ENCODE peak calls at places on chromosomes 4 and X, in ten cellular contexts. One of them, this sample, is unnamed.

GRCh38 chrX:110985470-110985869 is 110.5 kb upstream of the PAK3 start:
- DNase-seq in mucosa of descending colon: no peak
- DNase-seq in fibroblast of mammary gland: no peak
- DNase-seq in epithelial cell of esophagus: peak; percentile 57
- DNase-seq in PC-9: no peak
- DNase-seq in tibial nerve: no peak
- DNase-seq in A549: no peak
- DNase-seq in hepatocyte: no peak
- DNase-seq in HCT116: no peak
- DNase-seq in HFF-Myc: no peak
- DNase-seq in this sample: no peak

GRCh38 chr4:96736352-96736889 is 896.5 kb downstream of the PDHA2 start:
- DNase-seq in epithelial cell of esophagus: peak; percentile 84
- DNase-seq in mucosa of descending colon: no peak
- DNase-seq in fibroblast of mammary gland: no peak
- DNase-seq in hepatocyte: peak; percentile 32
- DNase-seq in A549: peak; percentile 31
- DNase-seq in PC-9: no peak
- DNase-seq in tibial nerve: no peak
- DNase-seq in HFF-Myc: no peak
- DNase-seq in HCT116: peak; percentile 64
- DNase-seq in this sample: peak; percentile 2

GRCh38 chr4:99462875-99463464 is 27.8 kb upstream of the ADH7 start:
- DNase-seq in A549: peak; percentile 60
- DNase-seq in tibial nerve: no peak
- DNase-seq in PC-9: peak; percentile 63
- DNase-seq in epithelial cell of esophagus: peak; percentile 86
- DNase-seq in hepatocyte: peak; percentile 77
- DNase-seq in fibroblast of mammary gland: peak; percentile 76
- DNase-seq in mucosa of descending colon: peak; percentile 71
- DNase-seq in HFF-Myc: peak; percentile 44
- DNase-seq in HCT116: peak; percentile 57
- DNase-seq in this sample: peak; percentile 64

GRCh38 chr4:143336828-143337599 is at the start of gene GAB1:
- DNase-seq in epithelial cell of esophagus: peak; percentile 81
- DNase-seq in A549: peak; percentile 82
- DNase-seq in mucosa of descending colon: peak; percentile 83
- DNase-seq in hepatocyte: peak; percentile 92
- DNase-seq in PC-9: peak; percentile 54
- DNase-seq in fibroblast of mammary gland: peak; percentile 74
- DNase-seq in HCT116: no peak
- DNase-seq in HFF-Myc: no peak
- DNase-seq in tibial nerve: peak; percentile 61
- DNase-seq in this sample: peak; percentile 67

GRCh38 chr4:190017357-190018200 is 9.5 kb downstream of the FRG2 start:
- DNase-seq in HCT116: no peak
- DNase-seq in PC-9: no peak
- DNase-seq in A549: no peak
- DNase-seq in HFF-Myc: no peak
- DNase-seq in mucosa of descending colon: no peak
- DNase-seq in epithelial cell of esophagus: no peak
- DNase-seq in fibroblast of mammary gland: no peak
- DNase-seq in hepatocyte: peak; percentile 7
- DNase-seq in tibial nerve: no peak
- DNase-seq in this sample: no peak

GRCh38 chr4:4689694-4690440 is 148.0 kb upstream of the STX18 start:
- DNase-seq in HCT116: no peak
- DNase-seq in HFF-Myc: no peak
- DNase-seq in mucosa of descending colon: no peak
- DNase-seq in hepatocyte: no peak
- DNase-seq in A549: no peak
- DNase-seq in fibroblast of mammary gland: no peak
- DNase-seq in tibial nerve: no peak
- DNase-seq in epithelial cell of esophagus: no peak
- DNase-seq in PC-9: no peak
- DNase-seq in this sample: no peak

GRCh38 chrX:78092296-78092695 is 11.8 kb upstream of the PGK1 start:
- DNase-seq in hepatocyte: no peak
- DNase-seq in tibial nerve: no peak
- DNase-seq in epithelial cell of esophagus: peak; percentile 82
- DNase-seq in mucosa of descending colon: no peak
- DNase-seq in PC-9: no peak
- DNase-seq in A549: peak; percentile 67
- DNase-seq in HCT116: peak; percentile 54
- DNase-seq in fibroblast of mammary gland: peak; percentile 61
- DNase-seq in HFF-Myc: peak; percentile 40
- DNase-seq in this sample: peak; percentile 59

GRCh38 chrX:119638725-119639471 is 32.7 kb upstream of the NKRF start:
- DNase-seq in PC-9: no peak
- DNase-seq in HCT116: no peak
- DNase-seq in mucosa of descending colon: no peak
- DNase-seq in tibial nerve: no peak
- DNase-seq in A549: peak; percentile 3
- DNase-seq in epithelial cell of esophagus: peak; percentile 35
- DNase-seq in HFF-Myc: no peak
- DNase-seq in fibroblast of mammary gland: no peak
- DNase-seq in hepatocyte: no peak
- DNase-seq in this sample: no peak

GRCh38 chr4:13611283-13611842 is 16.2 kb downstream of the BOD1L1 start:
- DNase-seq in tibial nerve: no peak
- DNase-seq in hepatocyte: no peak
- DNase-seq in A549: no peak
- DNase-seq in fibroblast of mammary gland: peak; percentile 73
- DNase-seq in HFF-Myc: peak; percentile 10
- DNase-seq in PC-9: no peak
- DNase-seq in mucosa of descending colon: no peak
- DNase-seq in HCT116: no peak
- DNase-seq in epithelial cell of esophagus: peak; percentile 75
- DNase-seq in this sample: no peak

GRCh38 chr4:48343531-48343930 is 2.2 kb downstream of the SLAIN2 start:
- DNase-seq in HCT116: no peak
- DNase-seq in A549: no peak
- DNase-seq in epithelial cell of esophagus: peak; percentile 69
- DNase-seq in mucosa of descending colon: no peak
- DNase-seq in fibroblast of mammary gland: peak; percentile 38
- DNase-seq in PC-9: no peak
- DNase-seq in HFF-Myc: no peak
- DNase-seq in hepatocyte: no peak
- DNase-seq in tibial nerve: no peak
- DNase-seq in this sample: no peak

GRCh38 chrX:18955676-18956075 is 28.2 kb downstream of the PHKA2 start:
- DNase-seq in epithelial cell of esophagus: no peak
- DNase-seq in fibroblast of mammary gland: no peak
- DNase-seq in HCT116: no peak
- DNase-seq in hepatocyte: no peak
- DNase-seq in PC-9: no peak
- DNase-seq in tibial nerve: no peak
- DNase-seq in mucosa of descending colon: no peak
- DNase-seq in HFF-Myc: no peak
- DNase-seq in A549: no peak
- DNase-seq in this sample: no peak

GRCh38 chr4:134201216-134202098 is at the start of gene PABPC4L:
- DNase-seq in mucosa of descending colon: peak; percentile 6
- DNase-seq in PC-9: no peak
- DNase-seq in tibial nerve: no peak
- DNase-seq in HCT116: no peak
- DNase-seq in hepatocyte: peak; percentile 57
- DNase-seq in A549: peak; percentile 19
- DNase-seq in epithelial cell of esophagus: peak; percentile 52
- DNase-seq in HFF-Myc: no peak
- DNase-seq in fibroblast of mammary gland: peak; percentile 31
- DNase-seq in this sample: no peak

GRCh38 chr4:137370206-137370633 is 162.1 kb downstream of the PCDH18 start:
- DNase-seq in HCT116: no peak
- DNase-seq in PC-9: peak; percentile 34
- DNase-seq in tibial nerve: no peak
- DNase-seq in HFF-Myc: no peak
- DNase-seq in mucosa of descending colon: no peak
- DNase-seq in epithelial cell of esophagus: peak; percentile 85
- DNase-seq in A549: no peak
- DNase-seq in hepatocyte: peak; percentile 23
- DNase-seq in fibroblast of mammary gland: peak; percentile 45
- DNase-seq in this sample: no peak

DNA sequence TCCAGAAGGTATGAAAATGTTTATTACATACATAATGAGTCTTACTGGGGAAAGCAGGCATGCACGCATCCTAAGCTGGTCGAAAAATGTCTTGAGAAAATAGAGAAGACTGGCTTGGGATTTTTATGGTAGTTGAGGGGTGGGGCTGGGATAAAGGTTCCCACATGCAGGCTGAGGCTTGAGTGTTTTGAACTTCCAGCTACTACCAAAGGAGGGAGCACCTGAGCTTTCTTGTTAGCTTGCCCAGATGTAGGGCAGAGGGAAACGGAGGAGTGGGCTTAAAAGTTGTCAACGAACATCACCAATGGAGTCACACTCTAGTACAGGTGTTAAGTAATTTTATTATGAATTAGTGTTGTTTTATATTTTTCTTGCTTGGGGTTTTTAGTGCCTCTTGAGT is 39.6 kb upstream of the SRPX start:
- DNase-seq in mucosa of descending colon: peak; percentile 49
- DNase-seq in fibroblast of mammary gland: peak; percentile 40
- DNase-seq in tibial nerve: no peak
- DNase-seq in HCT116: peak; percentile 23
- DNase-seq in A549: peak; percentile 49
- DNase-seq in PC-9: no peak
- DNase-seq in HFF-Myc: no peak
- DNase-seq in epithelial cell of esophagus: peak; percentile 41
- DNase-seq in hepatocyte: peak; percentile 46
- DNase-seq in this sample: peak; percentile 33
- TF ChIP-seq CTCF in mucosa of descending colon: no peak
- TF ChIP-seq CTCF in fibroblast of mammary gland: peak; percentile 49
- TF ChIP-seq CTCF in tibial nerve: no peak
- TF ChIP-seq CTCF in HCT116: peak; percentile 38
- TF ChIP-seq CTCF in A549: peak; percentile 47
- TF ChIP-seq CTCF in PC-9: no peak
- TF ChIP-seq CTCF in HFF-Myc: peak; percentile 36
- TF ChIP-seq CTCF in epithelial cell of esophagus: peak; percentile 61
- TF ChIP-seq CTCF in hepatocyte: peak; percentile 26
- TF ChIP-seq CTCF in this sample: peak; percentile 64

DNA sequence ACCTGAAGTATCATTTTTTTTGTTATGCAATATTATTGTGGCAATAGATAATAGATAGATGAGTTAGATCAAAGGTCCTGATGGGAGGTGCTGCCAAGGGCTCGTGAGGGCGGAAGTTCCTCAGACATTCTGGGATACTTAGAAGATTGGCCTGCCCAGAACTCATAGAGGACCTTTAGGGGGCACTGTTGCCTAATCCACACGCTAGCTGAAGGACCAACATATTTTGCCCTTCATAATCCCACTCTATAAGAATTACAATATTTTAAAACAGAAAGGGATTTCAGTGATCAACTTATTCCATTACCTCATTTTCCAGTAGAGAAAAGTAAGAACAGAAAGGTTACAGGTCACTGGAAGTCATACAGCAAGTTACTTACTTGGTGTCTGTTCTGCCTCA is 22.9 kb upstream of the COX7B2 start:
- DNase-seq in HFF-Myc: peak; percentile 2
- DNase-seq in fibroblast of mammary gland: peak; percentile 36
- DNase-seq in tibial nerve: no peak
- DNase-seq in mucosa of descending colon: peak; percentile 51
- DNase-seq in hepatocyte: peak; percentile 37
- DNase-seq in HCT116: no peak
- DNase-seq in PC-9: no peak
- DNase-seq in A549: peak; percentile 3
- DNase-seq in epithelial cell of esophagus: peak; percentile 39
- DNase-seq in this sample: peak; percentile 30
- TF ChIP-seq CTCF in HFF-Myc: peak; percentile 53
- TF ChIP-seq CTCF in fibroblast of mammary gland: peak; percentile 57
- TF ChIP-seq CTCF in tibial nerve: no peak
- TF ChIP-seq CTCF in mucosa of descending colon: peak; percentile 16
- TF ChIP-seq CTCF in hepatocyte: peak; percentile 46
- TF ChIP-seq CTCF in HCT116: no peak
- TF ChIP-seq CTCF in PC-9: peak; percentile 40
- TF ChIP-seq CTCF in A549: no peak
- TF ChIP-seq CTCF in epithelial cell of esophagus: peak; percentile 54
- TF ChIP-seq CTCF in this sample: no peak

GRCh38 chr4:173360587-173361221 is 10.1 kb upstream of the SAP30 start:
- DNase-seq in tibial nerve: no peak
- DNase-seq in HCT116: no peak
- DNase-seq in mucosa of descending colon: no peak
- DNase-seq in hepatocyte: peak; percentile 6
- DNase-seq in fibroblast of mammary gland: no peak
- DNase-seq in PC-9: no peak
- DNase-seq in epithelial cell of esophagus: peak; percentile 7
- DNase-seq in A549: no peak
- DNase-seq in HFF-Myc: no peak
- DNase-seq in this sample: no peak
- TF ChIP-seq CTCF in tibial nerve: no peak
- TF ChIP-seq CTCF in HCT116: no peak
- TF ChIP-seq CTCF in mucosa of descending colon: peak; percentile 12
- TF ChIP-seq CTCF in hepatocyte: peak; percentile 31
- TF ChIP-seq CTCF in fibroblast of mammary gland: peak; percentile 40
- TF ChIP-seq CTCF in PC-9: peak; percentile 45
- TF ChIP-seq CTCF in epithelial cell of esophagus: peak; percentile 41
- TF ChIP-seq CTCF in A549: peak; percentile 50
- TF ChIP-seq CTCF in HFF-Myc: peak; percentile 25
- TF ChIP-seq CTCF in this sample: no peak

GRCh38 chr4:46329118-46329976 is 60.6 kb downstream of the GABRA2 start:
- DNase-seq in tibial nerve: no peak
- DNase-seq in PC-9: peak; percentile 41
- DNase-seq in fibroblast of mammary gland: peak; percentile 44
- DNase-seq in A549: peak; percentile 8
- DNase-seq in HFF-Myc: no peak
- DNase-seq in HCT116: no peak
- DNase-seq in hepatocyte: peak; percentile 66
- DNase-seq in mucosa of descending colon: peak; percentile 71
- DNase-seq in epithelial cell of esophagus: peak; percentile 30
- DNase-seq in this sample: peak; percentile 7
- TF ChIP-seq CTCF in tibial nerve: no peak
- TF ChIP-seq CTCF in PC-9: peak; percentile 60
- TF ChIP-seq CTCF in fibroblast of mammary gland: peak; percentile 51
- TF ChIP-seq CTCF in A549: no peak
- TF ChIP-seq CTCF in HFF-Myc: no peak
- TF ChIP-seq CTCF in HCT116: no peak
- TF ChIP-seq CTCF in hepatocyte: peak; percentile 66
- TF ChIP-seq CTCF in mucosa of descending colon: peak; percentile 26
- TF ChIP-seq CTCF in epithelial cell of esophagus: peak; percentile 43
- TF ChIP-seq CTCF in this sample: no peak

GRCh38 chr4:153530996-153531375 is 64.8 kb downstream of the TMEM131L start:
- DNase-seq in PC-9: no peak
- DNase-seq in mucosa of descending colon: no peak
- DNase-seq in A549: no peak
- DNase-seq in hepatocyte: no peak
- DNase-seq in HCT116: no peak
- DNase-seq in HFF-Myc: no peak
- DNase-seq in epithelial cell of esophagus: no peak
- DNase-seq in tibial nerve: no peak
- DNase-seq in fibroblast of mammary gland: no peak
- DNase-seq in this sample: no peak
- TF ChIP-seq CTCF in PC-9: no peak
- TF ChIP-seq CTCF in mucosa of descending colon: no peak
- TF ChIP-seq CTCF in A549: no peak
- TF ChIP-seq CTCF in hepatocyte: no peak
- TF ChIP-seq CTCF in HCT116: no peak
- TF ChIP-seq CTCF in HFF-Myc: no peak
- TF ChIP-seq CTCF in epithelial cell of esophagus: peak; percentile 25
- TF ChIP-seq CTCF in tibial nerve: no peak
- TF ChIP-seq CTCF in fibroblast of mammary gland: peak; percentile 11
- TF ChIP-seq CTCF in this sample: no peak

DNA sequence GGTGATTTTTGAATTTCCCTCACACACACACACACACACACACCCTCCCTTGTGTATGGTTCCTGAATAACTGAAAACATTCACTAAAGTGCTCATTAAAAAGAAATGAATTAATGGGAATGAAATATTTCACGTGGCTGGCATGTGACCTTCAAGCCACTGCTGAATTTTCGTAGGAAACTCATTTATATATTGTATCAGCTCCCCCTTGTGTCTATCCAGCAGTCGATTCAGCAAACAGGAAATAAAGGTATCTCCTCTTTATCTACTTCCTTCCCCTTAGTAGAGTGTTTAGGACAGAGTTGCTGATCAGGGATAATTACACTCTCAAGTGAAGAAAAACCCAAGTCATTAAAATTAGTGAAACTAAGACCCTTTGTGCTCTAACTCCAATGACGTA is 912.6 kb upstream of the LCORL start:
- DNase-seq in HCT116: no peak
- DNase-seq in fibroblast of mammary gland: peak; percentile 12
- DNase-seq in tibial nerve: no peak
- DNase-seq in HFF-Myc: no peak
- DNase-seq in mucosa of descending colon: no peak
- DNase-seq in PC-9: no peak
- DNase-seq in hepatocyte: no peak
- DNase-seq in A549: no peak
- DNase-seq in epithelial cell of esophagus: peak; percentile 37
- DNase-seq in this sample: no peak
- TF ChIP-seq CTCF in HCT116: peak; percentile 7
- TF ChIP-seq CTCF in fibroblast of mammary gland: no peak
- TF ChIP-seq CTCF in tibial nerve: no peak
- TF ChIP-seq CTCF in HFF-Myc: no peak
- TF ChIP-seq CTCF in mucosa of descending colon: no peak
- TF ChIP-seq CTCF in PC-9: no peak
- TF ChIP-seq CTCF in hepatocyte: peak; percentile 10
- TF ChIP-seq CTCF in A549: no peak
- TF ChIP-seq CTCF in epithelial cell of esophagus: peak; percentile 15
- TF ChIP-seq CTCF in this sample: no peak

This sample was measured in Calu3.